ENCODE peak calls at places on chromosome 3, in ten cellular contexts. C is astrocyte of the spinal cord, O is testis, J is colonic mucosa, E is left ventricle myocardium inferior, W is A549, L is AG09309, D is DND-41, P is activated B cell treated with CpG ODN at 0.5 μM for 24 hours, K is lower lobe of right lung. U is an unnamed sample.

GRCh38 chr3:143120716-143121239 is 1.2 kb downstream of the CHST2 start:
- DNase-seq in C (peak; percentile 33), O (peak; percentile 22), J (peak; percentile 22), E (no peak), W (peak; percentile 15), L (no peak), D (no peak), P (peak; percentile 56), K (peak; percentile 46), U (peak; percentile 45)

GRCh38 chr3:103127737-103128136 is 692.9 kb downstream of the ZPLD1 start:
- DNase-seq in C (peak; percentile 64), O (no peak), J (no peak), E (no peak), W (no peak), L (no peak), D (no peak), P (no peak), K (no peak), U (no peak)

GRCh38 chr3:189836795-189837194 is 205.6 kb downstream of the TP63 start:
- DNase-seq in C (no peak), O (no peak), J (no peak), E (no peak), W (no peak), L (no peak), D (no peak), P (no peak), K (no peak), U (no peak)

GRCh38 chr3:46994801-46995731 is 15.6 kb downstream of the NBEAL2 start:
- DNase-seq in C (no peak), O (no peak), J (no peak), E (no peak), W (no peak), L (no peak), D (no peak), P (no peak), K (peak; percentile 40), U (no peak)

GRCh38 chr3:140152851-140153640 is 218.1 kb downstream of the CLSTN2 start:
- DNase-seq in C (no peak), O (peak; percentile 50), J (no peak), E (no peak), W (no peak), L (no peak), D (no peak), P (no peak), K (peak; percentile 48), U (no peak)

GRCh38 chr3:13852638-13853009 is 27.2 kb downstream of the WNT7A start:
- DNase-seq in C (no peak), O (no peak), J (no peak), E (no peak), W (no peak), L (no peak), D (no peak), P (no peak), K (peak; percentile 22), U (no peak)

GRCh38 chr3:45838466-45838865 is 3.5 kb downstream of the LZTFL1 start:
- DNase-seq in C (no peak), O (no peak), J (no peak), E (no peak), W (no peak), L (no peak), D (no peak), P (no peak), K (no peak), U (no peak)

GRCh38 chr3:194136519-194137313 is 768 bp downstream of the HES1 start:
- DNase-seq in C (peak; percentile 81), O (peak; percentile 73), J (peak; percentile 72), E (peak; percentile 63), W (no peak), L (peak; percentile 67), D (peak; percentile 73), P (peak; percentile 53), K (peak; percentile 61), U (peak; percentile 31)

GRCh38 chr3:65883614-65884013 is 155.1 kb downstream of the MAGI1 start:
- DNase-seq in C (no peak), O (no peak), J (peak; percentile 53), E (no peak), W (no peak), L (no peak), D (no peak), P (no peak), K (no peak), U (no peak)

GRCh38 chr3:61612211-61612995 is 51.0 kb downstream of the PTPRG start:
- DNase-seq in C (no peak), O (no peak), J (no peak), E (no peak), W (no peak), L (no peak), D (no peak), P (no peak), K (no peak), U (no peak)

GRCh38 chr3:58261954-58262666 is 24.5 kb downstream of the ABHD6 start:
- DNase-seq in C (no peak), O (no peak), J (no peak), E (no peak), W (no peak), L (no peak), D (no peak), P (no peak), K (no peak), U (no peak)

GRCh38 chr3:127831723-127832172 is 9.4 kb upstream of the MGLL start:
- DNase-seq in C (no peak), O (no peak), J (peak; percentile 81), E (peak; percentile 33), W (no peak), L (no peak), D (peak; percentile 11), P (peak; percentile 32), K (peak; percentile 81), U (peak; percentile 27)

GRCh38 chr3:13419356-13420050 is 619 bp downstream of the NUP210 start:
- DNase-seq in C (no peak), O (peak; percentile 56), J (no peak), E (peak; percentile 52), W (peak; percentile 51), L (no peak), D (peak; percentile 58), P (peak; percentile 69), K (peak; percentile 77), U (no peak)

GRCh38 chr3:42723146-42723683 is 20.6 kb upstream of the HHATL start:
- DNase-seq in C (no peak), O (peak; percentile 5), J (no peak), E (no peak), W (no peak), L (no peak), D (no peak), P (no peak), K (no peak), U (no peak)

GRCh38 chr3:102195198-102195948 is 239.4 kb upstream of the ZPLD1 start:
- DNase-seq in C (no peak), O (no peak), J (peak; percentile 50), E (no peak), W (no peak), L (no peak), D (no peak), P (no peak), K (peak; percentile 53), U (no peak)

GRCh38 chr3:165753560-165753959 is 83.7 kb downstream of the BCHE start:
- DNase-seq in C (peak; percentile 30), O (no peak), J (no peak), E (no peak), W (no peak), L (no peak), D (no peak), P (no peak), K (no peak), U (no peak)

GRCh38 chr3:138688871-138689299 is 80.3 kb downstream of the FAIM start:
- DNase-seq in C (no peak), O (no peak), J (no peak), E (no peak), W (no peak), L (no peak), D (no peak), P (no peak), K (no peak), U (no peak)
- TF ChIP-seq CTCF in C (no peak), O (no peak), J (no peak), E (no peak), W (no peak), L (no peak), D (no peak), P (no peak), K (no peak), U (no peak)

DNA sequence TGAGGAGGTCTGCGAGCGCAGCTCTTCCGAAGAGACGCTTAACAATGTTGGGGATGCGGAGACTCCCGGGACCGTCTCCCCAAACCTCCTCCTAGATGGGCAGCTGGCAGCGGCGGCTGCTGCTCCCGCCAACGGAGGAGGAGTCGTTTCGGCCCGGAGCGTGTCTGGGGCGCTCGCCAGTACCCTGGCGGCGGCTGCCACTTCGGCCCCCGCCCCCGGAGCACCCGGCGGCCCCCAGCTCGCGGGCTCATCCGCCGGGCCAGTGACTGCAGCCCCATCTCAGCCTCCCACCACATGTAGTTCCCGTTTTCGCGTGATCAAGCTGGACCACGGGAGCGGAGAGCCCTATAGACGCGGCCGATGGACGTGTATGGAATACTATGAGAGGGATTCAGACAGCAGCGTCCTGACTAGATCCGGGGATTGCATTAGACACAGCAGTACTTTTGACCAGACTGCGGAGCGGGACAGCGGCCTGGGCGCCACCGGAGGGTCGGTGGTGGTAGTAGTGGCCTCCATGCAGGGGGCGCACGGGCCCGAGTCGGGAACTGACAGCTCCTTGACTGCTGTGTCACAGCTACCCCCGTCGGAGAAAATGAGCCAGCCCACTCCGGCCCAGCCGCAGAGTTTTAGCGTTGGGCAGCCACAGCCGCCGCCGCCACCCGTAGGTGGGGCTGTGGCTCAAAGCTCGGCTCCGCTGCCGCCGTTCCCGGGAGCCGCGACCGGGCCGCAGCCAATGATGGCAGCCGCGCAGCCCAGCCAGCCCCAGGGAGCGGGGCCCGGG is 1.6 kb downstream of the TSC22D2 start:
- DNase-seq in C (peak; percentile 78), O (peak; percentile 69), J (peak; percentile 75), E (peak; percentile 78), W (peak; percentile 38), L (no peak), D (peak; percentile 57), P (peak; percentile 69), K (peak; percentile 86), U (peak; percentile 77)
- TF ChIP-seq CTCF in C (peak; percentile 55), O (peak; percentile 11), J (no peak), E (peak; percentile 68), W (peak; percentile 55), L (peak; percentile 48), D (peak; percentile 53), P (no peak), K (peak; percentile 63), U (no peak)

GRCh38 chr3:115147329-115148141 is 447 bp upstream of the ZBTB20 start:
- DNase-seq in C (peak; percentile 100), O (peak; percentile 100), J (peak; percentile 99), E (peak; percentile 98), W (peak; percentile 86), L (peak; percentile 100), D (peak; percentile 99), P (peak; percentile 81), K (peak; percentile 98), U (peak; percentile 92)
- TF ChIP-seq CTCF in C (no peak), O (peak; percentile 18), J (no peak), E (peak; percentile 14), W (no peak), L (no peak), D (no peak), P (no peak), K (no peak), U (no peak)

DNA sequence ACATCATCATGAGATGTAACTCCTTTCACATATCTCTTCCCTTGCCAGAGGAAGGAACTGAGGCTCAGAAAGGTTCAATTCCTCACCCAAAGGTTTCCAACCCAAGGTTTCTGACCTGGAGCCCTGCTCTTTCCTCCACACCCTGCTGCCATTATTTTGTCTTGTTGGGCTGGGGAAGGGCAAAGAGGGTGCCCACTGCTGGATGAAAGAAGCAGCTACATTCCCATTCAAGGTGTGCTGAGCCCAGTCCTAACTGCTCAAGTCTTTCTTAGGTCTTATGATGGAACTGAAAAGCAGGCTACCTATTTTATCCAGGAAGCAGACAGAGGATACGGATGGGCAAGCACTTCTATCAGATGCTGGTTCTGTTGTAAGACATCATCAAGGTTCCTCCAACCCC is 258.0 kb upstream of the CTDSPL start:
- DNase-seq in C (no peak), O (no peak), J (no peak), E (no peak), W (no peak), L (no peak), D (no peak), P (no peak), K (no peak), U (no peak)
- TF ChIP-seq CTCF in C (no peak), O (no peak), J (no peak), E (no peak), W (no peak), L (no peak), D (peak; percentile 8), P (no peak), K (no peak), U (no peak)